ENCODE peak calls at places on chromosome 1, in seven cellular contexts. One of them, this sample, is unnamed. For H3K9me3, the result is how much of the 10 kb centered on the place peaks cover.

GRCh38 chr1:62637392-62638105 is 40.2 kb downstream of the ANGPTL3 start:
- DNase-seq in mucosa of descending colon: no peak
- DNase-seq in heart left ventricle: no peak
- DNase-seq in upper lobe of right lung: no peak
- DNase-seq in DND-41: no peak
- DNase-seq in lower lobe of right lung: no peak
- DNase-seq in RWPE2: no peak
- DNase-seq in this sample: no peak

GRCh38 chr1:53947172-53947835 is 1.2 kb downstream of the LRRC42 start:
- DNase-seq in DND-41: no peak
- DNase-seq in mucosa of descending colon: no peak
- DNase-seq in RWPE2: no peak
- DNase-seq in heart left ventricle: no peak
- DNase-seq in lower lobe of right lung: no peak
- DNase-seq in upper lobe of right lung: no peak
- DNase-seq in this sample: no peak

GRCh38 chr1:17198476-17199258 is 6.3 kb upstream of the PADI1 start:
- DNase-seq in heart left ventricle: no peak
- DNase-seq in RWPE2: peak
- DNase-seq in mucosa of descending colon: peak
- DNase-seq in DND-41: no peak
- DNase-seq in upper lobe of right lung: peak
- DNase-seq in lower lobe of right lung: no peak
- DNase-seq in this sample: peak

GRCh38 chr1:227390525-227390924 is 72.2 kb upstream of the CDC42BPA start:
- DNase-seq in mucosa of descending colon: no peak
- DNase-seq in RWPE2: no peak
- DNase-seq in upper lobe of right lung: no peak
- DNase-seq in heart left ventricle: no peak
- DNase-seq in DND-41: no peak
- DNase-seq in lower lobe of right lung: no peak
- DNase-seq in this sample: no peak

GRCh38 chr1:234763361-234763760 is 153.4 kb upstream of the IRF2BP2 start:
- DNase-seq in DND-41: no peak
- DNase-seq in mucosa of descending colon: no peak
- DNase-seq in RWPE2: no peak
- DNase-seq in lower lobe of right lung: no peak
- DNase-seq in heart left ventricle: no peak
- DNase-seq in upper lobe of right lung: no peak
- DNase-seq in this sample: peak

GRCh38 chr1:40618108-40618507 is 47.4 kb downstream of the RIMS3 start:
- DNase-seq in RWPE2: no peak
- DNase-seq in upper lobe of right lung: no peak
- DNase-seq in lower lobe of right lung: no peak
- DNase-seq in mucosa of descending colon: no peak
- DNase-seq in DND-41: no peak
- DNase-seq in heart left ventricle: no peak
- DNase-seq in this sample: no peak

GRCh38 chr1:212292250-212292924 is 7.2 kb downstream of the PPP2R5A start:
- DNase-seq in mucosa of descending colon: no peak
- DNase-seq in upper lobe of right lung: no peak
- DNase-seq in RWPE2: no peak
- DNase-seq in heart left ventricle: no peak
- DNase-seq in DND-41: no peak
- DNase-seq in lower lobe of right lung: no peak
- DNase-seq in this sample: no peak

GRCh38 chr1:7010534-7011200 is 225.4 kb downstream of the CAMTA1 start:
- DNase-seq in lower lobe of right lung: no peak
- DNase-seq in heart left ventricle: no peak
- DNase-seq in upper lobe of right lung: no peak
- DNase-seq in DND-41: no peak
- DNase-seq in mucosa of descending colon: no peak
- DNase-seq in RWPE2: no peak
- DNase-seq in this sample: no peak

GRCh38 chr1:29577512-29577911 is 341.2 kb downstream of the PTPRU start:
- DNase-seq in RWPE2: no peak
- DNase-seq in upper lobe of right lung: no peak
- DNase-seq in mucosa of descending colon: no peak
- DNase-seq in lower lobe of right lung: no peak
- DNase-seq in heart left ventricle: no peak
- DNase-seq in DND-41: no peak
- DNase-seq in this sample: no peak

GRCh38 chr1:49864597-49864996 is 159.2 kb downstream of the AGBL4 start:
- DNase-seq in heart left ventricle: no peak
- DNase-seq in RWPE2: no peak
- DNase-seq in lower lobe of right lung: no peak
- DNase-seq in upper lobe of right lung: no peak
- DNase-seq in mucosa of descending colon: no peak
- DNase-seq in DND-41: no peak
- DNase-seq in this sample: no peak
- H3K9me3 ChIP-seq in heart left ventricle: under half
- H3K9me3 ChIP-seq in RWPE2: under half
- H3K9me3 ChIP-seq in lower lobe of right lung: under half
- H3K9me3 ChIP-seq in upper lobe of right lung: under half
- H3K9me3 ChIP-seq in mucosa of descending colon: under half
- H3K9me3 ChIP-seq in DND-41: under half
- H3K9me3 ChIP-seq in this sample: under half

GRCh38 chr1:50426702-50427085 is 3.5 kb upstream of the DMRTA2 start:
- DNase-seq in mucosa of descending colon: no peak
- DNase-seq in upper lobe of right lung: no peak
- DNase-seq in DND-41: no peak
- DNase-seq in heart left ventricle: no peak
- DNase-seq in lower lobe of right lung: no peak
- DNase-seq in RWPE2: no peak
- DNase-seq in this sample: no peak

GRCh38 chr1:50427086-50427817 is 4.0 kb upstream of the DMRTA2 start:
- DNase-seq in RWPE2: no peak
- DNase-seq in DND-41: no peak
- DNase-seq in heart left ventricle: no peak
- DNase-seq in lower lobe of right lung: no peak
- DNase-seq in upper lobe of right lung: no peak
- DNase-seq in mucosa of descending colon: no peak
- DNase-seq in this sample: no peak

GRCh38 chr1:50430010-50430405 is 6.8 kb upstream of the DMRTA2 start:
- DNase-seq in lower lobe of right lung: no peak
- DNase-seq in mucosa of descending colon: no peak
- DNase-seq in heart left ventricle: no peak
- DNase-seq in upper lobe of right lung: no peak
- DNase-seq in RWPE2: no peak
- DNase-seq in DND-41: no peak
- DNase-seq in this sample: no peak

GRCh38 chr1:50426108-50426700 is 3.0 kb upstream of the DMRTA2 start:
- DNase-seq in DND-41: no peak
- DNase-seq in lower lobe of right lung: no peak
- DNase-seq in upper lobe of right lung: no peak
- DNase-seq in heart left ventricle: no peak
- DNase-seq in mucosa of descending colon: no peak
- DNase-seq in RWPE2: no peak
- DNase-seq in this sample: no peak

DNA sequence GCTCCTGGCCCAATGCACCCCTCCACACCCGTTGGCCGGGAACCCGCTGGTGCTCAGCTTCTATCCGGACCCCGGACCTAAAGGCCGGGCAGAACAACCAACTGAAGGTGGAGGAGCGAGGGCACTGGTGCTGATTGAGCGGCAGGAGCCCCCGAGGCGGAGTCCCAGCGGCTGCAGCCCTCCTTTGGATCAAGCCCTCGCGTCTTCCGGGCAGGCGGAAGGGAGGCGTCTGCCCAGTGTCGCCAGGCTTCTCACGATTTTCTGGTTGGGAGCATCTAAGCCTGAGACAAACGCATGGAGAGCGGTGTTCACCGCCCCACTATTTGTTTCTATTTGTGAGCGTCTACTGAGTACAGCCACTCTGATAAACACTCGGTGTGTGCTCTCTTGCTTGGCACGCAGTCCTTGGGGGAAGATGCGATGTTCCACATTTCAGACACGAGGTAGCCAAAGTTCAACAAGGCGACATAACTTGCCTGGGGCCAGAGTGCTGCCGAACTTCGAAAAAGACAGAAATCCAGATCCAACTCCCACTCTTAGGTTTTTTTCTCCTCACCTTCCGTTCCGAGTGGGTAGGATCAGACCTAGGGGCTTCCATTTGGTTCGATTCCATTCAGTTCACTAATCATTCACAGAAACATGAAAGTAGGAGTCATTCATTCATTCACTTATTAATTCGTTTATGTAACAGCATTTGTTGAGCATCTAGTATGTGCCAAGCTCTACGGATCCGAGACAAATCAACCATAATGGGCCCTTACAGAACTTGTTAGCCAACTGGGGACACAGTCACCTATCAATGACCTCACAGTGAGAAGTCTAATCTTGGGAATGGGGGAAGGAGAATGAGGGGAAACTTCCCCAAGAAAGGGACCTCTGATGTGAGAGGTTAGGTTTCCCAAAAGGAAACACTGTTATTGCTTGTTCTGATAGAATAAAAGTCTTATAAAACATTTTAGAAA is 4.9 kb upstream of the DMRTA2 start:
- DNase-seq in RWPE2: no peak
- DNase-seq in mucosa of descending colon: no peak
- DNase-seq in DND-41: no peak
- DNase-seq in heart left ventricle: no peak
- DNase-seq in lower lobe of right lung: no peak
- DNase-seq in upper lobe of right lung: no peak
- DNase-seq in this sample: no peak
- H3K9me3 ChIP-seq in RWPE2: under half
- H3K9me3 ChIP-seq in mucosa of descending colon: under half
- H3K9me3 ChIP-seq in DND-41: under half
- H3K9me3 ChIP-seq in heart left ventricle: under half
- H3K9me3 ChIP-seq in lower lobe of right lung: under half
- H3K9me3 ChIP-seq in upper lobe of right lung: under half
- H3K9me3 ChIP-seq in this sample: under half

DNA sequence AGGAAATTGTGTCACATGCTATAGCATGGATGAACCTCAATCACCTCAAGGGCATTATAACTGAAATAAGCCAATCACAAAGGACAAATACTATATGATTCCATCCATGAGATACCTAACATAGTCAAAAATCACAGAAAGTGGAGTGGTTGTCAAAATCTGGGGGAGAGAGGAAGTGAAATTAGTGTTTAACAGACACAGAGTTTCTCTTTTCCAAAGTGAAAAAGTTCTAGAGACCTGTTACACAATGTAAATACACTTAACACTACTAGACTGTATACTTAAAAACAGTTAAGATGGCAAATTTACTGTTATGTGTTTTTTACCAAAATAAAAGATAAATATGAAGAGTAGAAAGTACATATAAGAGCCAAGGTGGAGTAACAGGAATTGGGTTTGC is 31.8 kb downstream of the ZNF644 start:
- DNase-seq in lower lobe of right lung: no peak
- DNase-seq in DND-41: no peak
- DNase-seq in upper lobe of right lung: no peak
- DNase-seq in heart left ventricle: no peak
- DNase-seq in mucosa of descending colon: no peak
- DNase-seq in RWPE2: no peak
- DNase-seq in this sample: no peak
- H3K9me3 ChIP-seq in lower lobe of right lung: under half
- H3K9me3 ChIP-seq in DND-41: under half
- H3K9me3 ChIP-seq in upper lobe of right lung: under half
- H3K9me3 ChIP-seq in heart left ventricle: under half
- H3K9me3 ChIP-seq in mucosa of descending colon: under half
- H3K9me3 ChIP-seq in RWPE2: under half
- H3K9me3 ChIP-seq in this sample: under half

DNA sequence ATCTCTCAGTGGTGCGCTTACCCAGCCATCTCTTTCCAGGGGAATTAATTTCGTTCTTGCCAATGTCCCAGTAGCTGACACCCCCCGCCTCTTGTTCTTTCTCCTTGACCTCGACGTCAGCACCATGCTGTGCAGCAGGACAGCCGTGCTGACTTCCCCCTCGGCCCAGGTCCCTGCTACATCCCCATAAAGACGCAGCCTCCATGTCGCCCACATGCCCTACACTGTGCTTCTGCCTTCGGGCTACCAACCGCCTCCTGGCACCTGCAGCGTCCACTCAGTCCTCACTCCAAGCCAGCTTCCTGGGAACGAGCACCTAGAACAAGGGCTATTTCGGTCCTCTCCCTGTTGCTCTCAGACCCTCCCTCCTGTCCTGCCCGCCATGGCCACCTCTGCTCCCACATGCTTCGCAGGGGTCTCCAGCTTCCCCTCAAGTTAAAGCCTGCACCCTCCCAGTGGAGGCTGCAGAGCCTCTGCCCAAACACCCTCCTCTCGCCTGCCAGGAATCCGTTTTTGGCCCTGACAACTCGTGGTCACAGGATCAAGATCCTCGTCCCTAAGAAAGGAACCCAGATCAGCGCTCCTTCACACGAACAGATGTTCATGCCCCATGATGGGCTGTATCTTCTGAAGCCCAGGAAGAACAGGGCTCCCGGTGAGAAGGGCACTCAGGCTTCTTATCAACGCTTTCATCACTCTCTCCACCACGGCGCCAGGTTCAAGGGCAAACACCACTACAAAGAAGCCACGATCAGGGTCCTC is 109.7 kb downstream of the NPHP4 start:
- DNase-seq in DND-41: peak
- DNase-seq in upper lobe of right lung: no peak
- DNase-seq in lower lobe of right lung: peak
- DNase-seq in mucosa of descending colon: no peak
- DNase-seq in heart left ventricle: peak
- DNase-seq in RWPE2: no peak
- DNase-seq in this sample: no peak
- H3K9me3 ChIP-seq in DND-41: under half
- H3K9me3 ChIP-seq in upper lobe of right lung: under half
- H3K9me3 ChIP-seq in lower lobe of right lung: under half
- H3K9me3 ChIP-seq in mucosa of descending colon: under half
- H3K9me3 ChIP-seq in heart left ventricle: under half
- H3K9me3 ChIP-seq in RWPE2: under half
- H3K9me3 ChIP-seq in this sample: under half

GRCh38 chr1:147236448-147236847 is 6.0 kb upstream of the CHD1L start:
- DNase-seq in upper lobe of right lung: no peak
- DNase-seq in lower lobe of right lung: no peak
- DNase-seq in DND-41: no peak
- DNase-seq in heart left ventricle: no peak
- DNase-seq in mucosa of descending colon: no peak
- DNase-seq in RWPE2: no peak
- DNase-seq in this sample: no peak
- H3K9me3 ChIP-seq in upper lobe of right lung: under half
- H3K9me3 ChIP-seq in lower lobe of right lung: under half
- H3K9me3 ChIP-seq in DND-41: under half
- H3K9me3 ChIP-seq in heart left ventricle: under half
- H3K9me3 ChIP-seq in mucosa of descending colon: under half
- H3K9me3 ChIP-seq in RWPE2: under half
- H3K9me3 ChIP-seq in this sample: under half

GRCh38 chr1:2880812-2881295 is 79.4 kb upstream of the TTC34 start:
- DNase-seq in RWPE2: no peak
- DNase-seq in DND-41: no peak
- DNase-seq in lower lobe of right lung: no peak
- DNase-seq in heart left ventricle: no peak
- DNase-seq in mucosa of descending colon: no peak
- DNase-seq in upper lobe of right lung: no peak
- DNase-seq in this sample: no peak
- H3K9me3 ChIP-seq in RWPE2: under half
- H3K9me3 ChIP-seq in DND-41: under half
- H3K9me3 ChIP-seq in lower lobe of right lung: under half
- H3K9me3 ChIP-seq in heart left ventricle: under half
- H3K9me3 ChIP-seq in mucosa of descending colon: under half
- H3K9me3 ChIP-seq in upper lobe of right lung: under half
- H3K9me3 ChIP-seq in this sample: under half

GRCh38 chr1:19368964-19369363 is 56.8 kb downstream of the SLC66A1 start:
- DNase-seq in mucosa of descending colon: no peak
- DNase-seq in upper lobe of right lung: no peak
- DNase-seq in DND-41: no peak
- DNase-seq in heart left ventricle: no peak
- DNase-seq in RWPE2: no peak
- DNase-seq in lower lobe of right lung: no peak
- DNase-seq in this sample: no peak
- H3K9me3 ChIP-seq in mucosa of descending colon: under half
- H3K9me3 ChIP-seq in upper lobe of right lung: under half
- H3K9me3 ChIP-seq in DND-41: under half
- H3K9me3 ChIP-seq in heart left ventricle: under half
- H3K9me3 ChIP-seq in RWPE2: under half
- H3K9me3 ChIP-seq in lower lobe of right lung: under half
- H3K9me3 ChIP-seq in this sample: under half

GRCh38 chr1:2878591-2878990 is 77.1 kb upstream of the TTC34 start:
- DNase-seq in DND-41: no peak
- DNase-seq in RWPE2: no peak
- DNase-seq in mucosa of descending colon: no peak
- DNase-seq in lower lobe of right lung: no peak
- DNase-seq in upper lobe of right lung: no peak
- DNase-seq in heart left ventricle: no peak
- DNase-seq in this sample: no peak
- H3K9me3 ChIP-seq in DND-41: under half
- H3K9me3 ChIP-seq in RWPE2: under half
- H3K9me3 ChIP-seq in mucosa of descending colon: under half
- H3K9me3 ChIP-seq in lower lobe of right lung: under half
- H3K9me3 ChIP-seq in upper lobe of right lung: under half
- H3K9me3 ChIP-seq in heart left ventricle: under half
- H3K9me3 ChIP-seq in this sample: under half

This sample was measured in sigmoid colon.